ENCODE peak calls at places on chromosomes 12 and 14, in six cellular contexts. E is ovary, B is transverse colon, A is sigmoid colon, Z is suprapubic skin, O is upper lobe of left lung. F is an unnamed sample.

GRCh38 chr12:50200507-50201273 is 33.5 kb upstream of the CERS5 start:
- DNase-seq in A (no peak), O (no peak), B (no peak), Z (no peak), E (no peak), F (no peak)

GRCh38 chr12:107369679-107370078 is 276.3 kb upstream of the CRY1 start:
- DNase-seq in O (no peak), Z (no peak), E (no peak), B (no peak), A (no peak), F (no peak)

GRCh38 chr12:54012631-54013398 is 4.0 kb downstream of the HOXC8 start:
- DNase-seq in E (no peak), Z (no peak), A (no peak), O (no peak), B (no peak), F (no peak)

GRCh38 chr12:64587447-64587846 is 22.8 kb upstream of the RASSF3 start:
- DNase-seq in E (no peak), A (no peak), B (no peak), Z (no peak), O (no peak), F (no peak)

GRCh38 chr14:69483765-69484443 is 624 bp upstream of the PLEKHD1 start:
- DNase-seq in Z (no peak), B (peak; percentile 10), A (no peak), O (peak; percentile 28), E (no peak), F (no peak)

GRCh38 chr14:78253986-78254385 is 83.8 kb downstream of the NRXN3 start:
- DNase-seq in E (no peak), Z (no peak), A (no peak), O (no peak), B (no peak), F (no peak)

GRCh38 chr12:67352682-67353081 is 83.5 kb downstream of the CAND1 start:
- DNase-seq in E (no peak), O (no peak), A (no peak), Z (no peak), B (no peak), F (no peak)

GRCh38 chr12:94109154-94109553 is 39.2 kb upstream of the PLXNC1 start:
- DNase-seq in A (no peak), E (no peak), O (no peak), Z (no peak), B (no peak), F (no peak)

GRCh38 chr14:99534863-99535262 is 53.7 kb downstream of the CCNK start:
- DNase-seq in O (no peak), E (no peak), B (no peak), A (peak; percentile 90), Z (no peak), F (no peak)
- H3K4me1 ChIP-seq in O (peaks cover 6% of the 10 kb centered on the region), E (no peaks in the 10 kb centered on the region), B (peaks cover 45% of the 10 kb centered on the region), A (no peaks in the 10 kb centered on the region), Z (peaks cover 8% of the 10 kb centered on the region), F (peaks cover 25% of the 10 kb centered on the region)

GRCh38 chr12:104653730-104654328 is 197.1 kb downstream of the CHST11 start:
- DNase-seq in Z (no peak), O (no peak), B (no peak), A (no peak), E (no peak), F (no peak)

GRCh38 chr12:104655059-104655609 is 198.4 kb downstream of the CHST11 start:
- DNase-seq in O (no peak), A (no peak), E (no peak), B (no peak), Z (no peak), F (no peak)

GRCh38 chr12:104658085-104658484 is 201.3 kb downstream of the CHST11 start:
- DNase-seq in B (no peak), A (no peak), E (no peak), O (no peak), Z (no peak), F (no peak)

GRCh38 chr12:104656921-104657320 is 200.2 kb downstream of the CHST11 start:
- DNase-seq in B (no peak), O (no peak), Z (no peak), E (no peak), A (no peak), F (no peak)

GRCh38 chr12:104656383-104656782 is 199.6 kb downstream of the CHST11 start:
- DNase-seq in B (no peak), E (no peak), O (no peak), A (no peak), Z (no peak), F (no peak)
- TF ChIP-seq EP300 in B (no peak), E (no peak), O (no peak), A (no peak), Z (no peak), F (no peak)

GRCh38 chr14:56803816-56804535 is 6.3 kb downstream of the OTX2 start:
- DNase-seq in O (no peak), B (no peak), Z (no peak), E (no peak), A (no peak), F (no peak)
- H3K4me1 ChIP-seq in O (peaks cover 5% of the 10 kb centered on the region), B (peaks cover 6% of the 10 kb centered on the region), Z (peaks cover 16% of the 10 kb centered on the region), E (no peaks in the 10 kb centered on the region), A (no peaks in the 10 kb centered on the region), F (peaks cover 19% of the 10 kb centered on the region)

GRCh38 chr14:58871972-58872530 is 234.3 kb downstream of the DACT1 start:
- DNase-seq in E (no peak), A (no peak), B (no peak), Z (no peak), O (no peak), F (no peak)

GRCh38 chr14:58876613-58877012 is 238.9 kb downstream of the DACT1 start:
- DNase-seq in B (no peak), A (no peak), Z (no peak), O (no peak), E (no peak), F (no peak)

GRCh38 chr14:58878740-58879139 is 241.0 kb downstream of the DACT1 start:
- DNase-seq in O (no peak), B (no peak), Z (no peak), A (no peak), E (no peak), F (no peak)

GRCh38 chr14:58875613-58876012 is 237.9 kb downstream of the DACT1 start:
- DNase-seq in O (no peak), A (no peak), Z (no peak), E (no peak), B (no peak), F (no peak)

GRCh38 chr14:58873228-58873953 is 235.6 kb downstream of the DACT1 start:
- DNase-seq in A (no peak), O (no peak), E (no peak), B (peak; percentile 66), Z (no peak), F (no peak)
- TF ChIP-seq EP300 in A (no peak), O (no peak), E (no peak), B (no peak), Z (no peak), F (no peak)

DNA sequence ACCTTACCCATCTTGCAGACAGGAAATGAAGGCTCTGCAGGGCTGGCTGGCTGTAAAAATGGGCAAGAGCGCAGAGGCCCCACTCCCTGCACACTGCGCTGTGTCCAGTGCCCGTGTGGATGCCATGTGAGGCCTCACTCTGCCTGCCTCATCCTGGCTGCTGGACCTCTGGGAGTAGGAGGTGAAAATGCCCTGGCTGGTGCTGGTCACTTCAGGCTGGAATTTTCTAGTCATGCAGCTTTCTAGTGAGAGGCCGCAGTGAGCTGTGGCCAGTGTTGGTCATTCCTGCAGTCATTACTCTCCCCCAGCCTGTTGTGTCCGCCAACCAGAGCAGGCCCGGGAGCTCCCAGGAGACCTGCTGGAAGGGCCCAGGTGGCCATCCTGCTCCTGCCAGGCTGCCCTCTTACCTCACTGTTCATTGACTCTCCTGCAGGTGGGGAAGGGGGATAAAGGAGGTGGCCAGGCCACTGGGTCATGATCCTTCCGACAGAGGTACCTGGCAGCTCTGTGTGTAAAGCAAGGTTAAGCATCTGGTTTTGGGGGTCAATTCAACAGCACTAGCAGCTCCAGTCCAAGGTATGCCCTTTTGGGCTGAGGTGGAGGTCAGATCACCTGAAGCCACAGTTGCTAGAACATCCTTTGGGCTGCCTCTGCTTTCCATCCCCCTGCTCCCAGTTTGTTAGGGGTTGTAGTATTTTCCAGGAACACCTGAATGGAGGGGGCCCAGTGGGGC is 39.8 kb downstream of the SH2B3 start:
- DNase-seq in B (no peak), Z (no peak), A (peak; percentile 63), E (no peak), O (no peak), F (peak; percentile 24)
- H3K4me1 ChIP-seq in B (peaks cover 72% of the 10 kb centered on the region), Z (peaks cover 64% of the 10 kb centered on the region), A (no peaks in the 10 kb centered on the region), E (peaks cover 6% of the 10 kb centered on the region), O (peaks cover 74% of the 10 kb centered on the region), F (peaks cover 98% of the 10 kb centered on the region)

DNA sequence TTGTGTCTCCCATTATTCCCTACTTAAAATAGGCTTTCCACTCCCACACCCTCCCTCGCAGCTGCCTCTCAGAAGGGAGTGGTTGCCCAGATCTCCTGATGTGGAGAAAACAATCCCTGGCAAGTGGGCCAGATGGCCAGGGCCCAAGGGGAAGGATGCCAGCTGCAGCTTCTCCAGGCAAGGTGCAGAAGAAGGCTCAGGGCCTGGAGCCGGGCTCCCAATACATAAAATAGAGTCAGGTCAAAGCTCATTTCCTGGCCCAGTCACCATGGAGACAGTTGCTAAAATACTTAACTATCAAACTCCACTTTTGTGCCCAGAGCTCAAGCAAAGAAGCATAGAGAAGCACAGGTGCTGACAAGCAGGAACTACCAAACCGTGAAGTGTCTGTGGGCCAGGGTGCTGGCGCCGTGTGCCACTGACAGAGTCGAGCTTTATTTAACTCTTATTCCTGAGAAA is 45.7 kb upstream of the ITPR2 start:
- DNase-seq in E (peak; percentile 47), B (peak; percentile 74), O (peak; percentile 51), Z (peak; percentile 84), A (peak; percentile 92), F (peak; percentile 85)
- TF ChIP-seq EP300 in E (no peak), B (no peak), O (no peak), Z (no peak), A (no peak), F (no peak)

F was measured in stomach.